ENCODE peak calls at places on chromosomes 5 and 9, in nine cellular contexts. J is HuH-7; B is LoVo; V is WERI-Rb-1; W is activated CD4-positive, alpha-beta memory T cell treated with anti-CD3 and anti-CD28 coated beads for 36 hours; L is OCI-M1; Z is adipocyte; U is NCI-H748 treated with DMSO at 0.1 percent for 48 hours; X is foreskin fibroblast. O is an unnamed sample.
A peak's percentile ranks its signal among the peaks of the same experiment; 100 is the strongest.

GRCh38 chr9:98083059-98083458 is 26.5 kb downstream of the NANS start:
- DNase-seq in J (no peak), B (no peak), V (no peak), W (no peak), L (no peak), Z (peak; percentile 56), U (no peak), X (no peak), O (no peak)

GRCh38 chr5:154506716-154507080 is 28.7 kb upstream of the HAND1 start:
- DNase-seq in J (no peak), B (no peak), V (no peak), W (no peak), L (no peak), Z (no peak), U (no peak), X (no peak), O (no peak)

GRCh38 chr5:155471027-155471426 is 457.5 kb downstream of the KIF4B start:
- DNase-seq in J (no peak), B (no peak), V (peak; percentile 63), W (no peak), L (no peak), Z (no peak), U (peak; percentile 88), X (no peak), O (no peak)

GRCh38 chr9:126500600-126501382 is 112.9 kb upstream of the LMX1B start:
- DNase-seq in J (peak; percentile 97), B (peak; percentile 52), V (peak; percentile 91), W (peak; percentile 79), L (peak; percentile 74), Z (peak; percentile 86), U (peak; percentile 67), X (peak; percentile 46), O (peak; percentile 51)

GRCh38 chr5:116650544-116650943 is 75.9 kb upstream of the SEMA6A start:
- DNase-seq in J (no peak), B (no peak), V (no peak), W (no peak), L (no peak), Z (no peak), U (no peak), X (no peak), O (peak; percentile 18)

GRCh38 chr9:26326473-26327044 is 566.0 kb downstream of the CAAP1 start:
- DNase-seq in J (peak; percentile 8), B (peak; percentile 49), V (peak; percentile 23), W (no peak), L (peak; percentile 88), Z (peak; percentile 87), U (no peak), X (peak; percentile 53), O (peak; percentile 9)

GRCh38 chr9:91807640-91808246 is 142.3 kb downstream of the ROR2 start:
- DNase-seq in J (no peak), B (no peak), V (no peak), W (no peak), L (no peak), Z (no peak), U (no peak), X (no peak), O (no peak)

GRCh38 chr5:107812570-107813141 is 141.9 kb upstream of the EFNA5 start:
- DNase-seq in J (no peak), B (no peak), V (no peak), W (no peak), L (no peak), Z (peak; percentile 76), U (no peak), X (peak; percentile 33), O (no peak)

O was measured in nucleus accumbens.